ENCODE peak calls at places on chromosomes 3 and 15, in six cellular contexts. T is cardiac fibroblast, W is psoas muscle, X is pancreas, E is fibroblast of lung, I is HFF-Myc. G is an unnamed sample.

GRCh38 chr15:82051664-82052063 is 5.8 kb upstream of the MEX3B start:
- DNase-seq in W (no peak), X (no peak), T (peak), I (no peak), E (peak), G (no peak)

GRCh38 chr3:161913786-161914389 is 417.3 kb downstream of the OTOL1 start:
- DNase-seq in W (no peak), E (peak), X (no peak), T (peak), I (peak), G (no peak)

GRCh38 chr15:80977627-80978036 is 12.0 kb downstream of the MESD start:
- DNase-seq in X (peak), W (peak), I (no peak), E (no peak), T (peak), G (peak)

GRCh38 chr15:63553388-63553791 is 43.8 kb upstream of the FBXL22 start:
- DNase-seq in E (peak), X (peak), T (peak), W (no peak), I (peak), G (no peak)

GRCh38 chr3:150006774-150007173 is 36.1 kb upstream of the PFN2 start:
- DNase-seq in W (no peak), X (no peak), I (no peak), E (no peak), T (no peak), G (no peak)

GRCh38 chr3:64806668-64807067 is 118.9 kb upstream of the ADAMTS9 start:
- DNase-seq in I (no peak), E (no peak), T (no peak), X (no peak), W (no peak), G (no peak)

GRCh38 chr3:155243512-155243921 is 50.0 kb downstream of the STRIT1 start:
- DNase-seq in W (no peak), E (peak), T (no peak), X (no peak), I (no peak), G (no peak)

GRCh38 chr3:48716508-48716981 is 476 bp downstream of the IP6K2 start:
- DNase-seq in W (no peak), I (no peak), T (no peak), E (peak), X (peak), G (no peak)

GRCh38 chr3:126528419-126528799 is 4.5 kb downstream of the CHST13 start:
- DNase-seq in I (no peak), E (no peak), X (no peak), W (no peak), T (no peak), G (no peak)

GRCh38 chr3:125916376-125916978 is 52.5 kb upstream of the ROPN1B start:
- DNase-seq in T (peak), W (no peak), X (no peak), E (peak), I (peak), G (no peak)

GRCh38 chr3:111650378-111651275 is 55.5 kb upstream of the ZBED2 start:
- DNase-seq in T (no peak), I (no peak), W (no peak), X (no peak), E (no peak), G (no peak)

GRCh38 chr3:123300572-123300971 is 98.8 kb downstream of the SEC22A start:
- DNase-seq in T (no peak), E (no peak), X (no peak), I (no peak), W (no peak), G (peak)

GRCh38 chr3:157082305-157082981 is 77.5 kb downstream of the CCNL1 start:
- DNase-seq in T (no peak), I (no peak), E (peak), X (no peak), W (no peak), G (peak)

GRCh38 chr15:83559310-83559966 is 94.5 kb upstream of the ADAMTSL3 start:
- DNase-seq in X (peak), W (no peak), I (peak), T (peak), E (peak), G (peak)

GRCh38 chr15:68384451-68385239 is 47.3 kb downstream of the ITGA11 start:
- DNase-seq in T (peak), I (peak), W (peak), E (peak), X (no peak), G (no peak)

GRCh38 chr3:177646749-177647148 is 449.5 kb upstream of the TBL1XR1 start:
- DNase-seq in E (no peak), X (no peak), W (no peak), T (no peak), I (no peak), G (no peak)

GRCh38 chr3:98630416-98630815 is 37.0 kb upstream of the CPOX start:
- DNase-seq in E (no peak), T (no peak), W (no peak), X (no peak), I (no peak), G (no peak)

DNA sequence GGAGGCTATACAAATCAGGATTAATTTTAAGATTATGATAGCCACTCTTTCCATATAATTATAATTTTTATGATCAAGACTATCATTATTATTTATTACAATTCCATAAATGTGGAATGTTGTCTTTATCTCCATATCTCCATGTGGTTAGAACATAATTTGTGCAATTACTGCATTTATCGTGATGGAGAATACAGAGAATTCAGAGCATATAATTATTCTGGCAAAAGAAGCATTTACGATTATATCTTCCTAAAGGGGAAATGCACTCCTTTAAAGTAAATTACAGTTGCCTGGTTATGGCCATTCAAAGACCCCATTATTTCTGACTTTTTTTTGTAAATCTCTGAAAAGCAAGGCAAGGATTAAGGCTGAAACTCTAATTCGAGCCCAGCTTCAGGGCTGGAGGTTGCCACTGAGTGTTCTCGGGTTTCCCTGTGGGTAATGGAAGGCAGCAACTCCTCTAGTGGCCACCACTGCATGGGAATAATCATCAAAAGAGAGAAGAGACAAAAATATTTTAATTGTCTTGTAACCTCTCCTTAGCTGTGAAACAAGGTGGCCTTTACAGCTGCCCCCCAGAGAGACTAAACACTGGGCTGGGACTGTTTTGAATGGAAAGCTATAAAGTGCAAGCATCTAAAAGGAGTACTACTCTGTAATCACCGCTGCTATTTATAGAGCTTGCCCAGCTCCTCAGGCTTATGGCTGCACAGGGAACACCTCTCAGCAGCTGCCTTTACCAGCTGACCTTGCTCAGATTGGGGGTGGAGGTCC is 59.8 kb upstream of the PRTG start:
- DNase-seq in I (no peak), W (no peak), E (no peak), X (no peak), T (no peak), G (no peak)
- TF ChIP-seq CTCF in I (no peak), W (no peak), E (no peak), X (no peak), T (no peak), G (no peak)

DNA sequence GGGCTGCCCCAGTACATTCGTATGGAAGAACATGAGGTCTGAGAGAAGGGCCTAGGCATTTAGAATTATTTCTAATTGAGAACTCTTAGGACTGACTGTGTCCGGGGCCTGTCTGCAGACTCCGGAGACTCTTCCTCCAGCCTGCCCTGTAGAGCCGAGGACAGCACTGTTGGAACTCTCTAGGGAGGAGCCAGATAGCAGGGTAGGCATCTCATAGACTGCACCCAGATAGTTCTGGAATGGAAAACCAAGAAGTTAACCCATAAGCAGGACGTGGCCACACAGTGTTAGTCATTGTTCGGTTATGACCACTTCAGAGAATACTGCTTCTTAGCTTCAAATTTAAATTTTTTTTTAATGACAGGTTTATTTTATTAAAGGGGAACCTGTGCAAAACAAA is 59.5 kb downstream of the SNRK start:
- DNase-seq in W (no peak), X (no peak), E (peak), T (no peak), I (no peak), G (no peak)
- TF ChIP-seq CTCF in W (no peak), X (no peak), E (no peak), T (no peak), I (no peak), G (no peak)

GRCh38 chr15:28184166-28184565 is 85.1 kb upstream of the OCA2 start:
- DNase-seq in W (no peak), E (peak), I (no peak), X (no peak), T (no peak), G (no peak)

GRCh38 chr15:28182216-28182615 is 83.1 kb upstream of the OCA2 start:
- DNase-seq in X (peak), I (no peak), E (no peak), T (no peak), W (no peak), G (no peak)

GRCh38 chr15:28185148-28185895 is 86.2 kb upstream of the OCA2 start:
- DNase-seq in X (no peak), E (no peak), I (no peak), T (no peak), W (no peak), G (no peak)

GRCh38 chr15:28181386-28181785 is 82.3 kb upstream of the OCA2 start:
- DNase-seq in T (no peak), W (no peak), E (no peak), I (no peak), X (no peak), G (no peak)

DNA sequence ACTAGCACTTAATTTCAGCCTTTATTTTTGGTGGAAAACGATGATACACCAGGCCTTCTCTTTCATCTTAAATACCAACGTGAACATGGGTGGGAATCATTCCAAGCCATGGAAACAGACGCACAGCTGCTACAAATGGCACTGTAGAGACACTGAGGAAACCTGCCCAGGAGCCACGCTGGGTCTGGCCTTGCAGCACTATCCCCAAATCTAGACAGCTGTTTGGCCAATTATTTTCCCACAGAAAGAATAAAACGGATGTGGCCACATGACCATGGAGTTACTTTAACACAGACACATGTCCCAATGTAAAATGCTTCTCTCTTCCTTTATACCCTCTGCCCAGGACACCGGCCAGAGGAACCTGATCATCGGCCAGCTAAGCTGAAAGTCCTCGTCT is 83.6 kb upstream of the OCA2 start:
- DNase-seq in I (no peak), T (no peak), W (no peak), E (no peak), X (peak), G (no peak)
- TF ChIP-seq CTCF in I (no peak), T (no peak), W (no peak), E (no peak), X (no peak), G (no peak)

GRCh38 chr3:171644681-171645080 is 165.6 kb downstream of the PLD1 start:
- DNase-seq in W (no peak), T (no peak), E (no peak), X (no peak), I (no peak), G (no peak)

GRCh38 chr3:171646357-171647133 is 163.7 kb downstream of the PLD1 start:
- DNase-seq in I (peak), E (peak), X (no peak), W (no peak), T (peak), G (no peak)

GRCh38 chr3:171643033-171643432 is 167.2 kb downstream of the PLD1 start:
- DNase-seq in X (no peak), E (no peak), T (no peak), I (no peak), W (no peak), G (no peak)

DNA sequence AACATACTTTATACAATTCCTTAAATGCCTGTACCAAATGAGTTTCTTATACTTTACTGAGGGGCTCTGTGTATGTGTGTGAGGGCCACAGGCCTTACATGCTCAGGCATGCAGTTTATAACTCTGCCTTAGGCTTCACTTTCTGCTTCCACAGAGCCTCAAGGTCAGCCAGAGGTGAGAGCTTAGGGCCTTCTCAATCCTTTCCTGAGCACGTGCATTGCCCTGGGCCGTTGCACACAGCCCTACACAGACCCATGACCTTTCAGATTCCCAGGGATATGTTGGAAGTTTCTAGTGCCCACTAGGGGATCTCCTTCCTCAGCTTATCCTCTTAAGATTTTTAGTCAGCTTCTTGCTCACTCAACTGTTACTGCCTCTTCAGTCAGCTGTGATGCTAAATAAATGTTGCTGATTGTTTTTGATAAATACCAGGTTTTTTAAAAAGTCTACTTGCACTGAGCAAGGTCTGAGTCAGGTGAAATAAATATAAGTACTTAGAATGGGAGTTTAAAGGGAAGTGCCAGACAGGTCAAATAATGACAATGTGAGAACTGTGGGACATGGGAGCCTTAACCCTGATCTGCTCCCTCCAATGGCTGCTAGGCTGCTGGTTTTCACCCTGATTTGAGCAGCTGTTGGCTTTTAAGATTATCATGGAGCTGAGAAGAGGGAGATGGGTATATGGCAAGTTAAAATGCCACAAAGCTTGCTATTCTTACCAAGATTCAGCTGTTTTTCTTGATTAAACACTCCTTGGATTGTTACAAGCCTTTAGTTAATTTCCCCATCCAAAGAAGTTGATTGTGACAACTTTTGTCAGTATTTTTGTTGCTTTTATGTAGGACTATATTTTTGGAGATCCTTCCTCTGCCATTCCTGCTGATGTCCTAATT is 169.5 kb downstream of the PLD1 start:
- DNase-seq in X (no peak), T (peak), I (peak), E (peak), W (no peak), G (no peak)
- TF ChIP-seq CTCF in X (no peak), T (peak), I (peak), E (peak), W (no peak), G (no peak)

GRCh38 chr15:70099966-70100494 is 2.3 kb upstream of the TLE3 start:
- DNase-seq in X (no peak), T (no peak), W (no peak), I (no peak), E (peak), G (no peak)
- TF ChIP-seq CTCF in X (no peak), T (no peak), W (no peak), I (no peak), E (no peak), G (no peak)

DNA sequence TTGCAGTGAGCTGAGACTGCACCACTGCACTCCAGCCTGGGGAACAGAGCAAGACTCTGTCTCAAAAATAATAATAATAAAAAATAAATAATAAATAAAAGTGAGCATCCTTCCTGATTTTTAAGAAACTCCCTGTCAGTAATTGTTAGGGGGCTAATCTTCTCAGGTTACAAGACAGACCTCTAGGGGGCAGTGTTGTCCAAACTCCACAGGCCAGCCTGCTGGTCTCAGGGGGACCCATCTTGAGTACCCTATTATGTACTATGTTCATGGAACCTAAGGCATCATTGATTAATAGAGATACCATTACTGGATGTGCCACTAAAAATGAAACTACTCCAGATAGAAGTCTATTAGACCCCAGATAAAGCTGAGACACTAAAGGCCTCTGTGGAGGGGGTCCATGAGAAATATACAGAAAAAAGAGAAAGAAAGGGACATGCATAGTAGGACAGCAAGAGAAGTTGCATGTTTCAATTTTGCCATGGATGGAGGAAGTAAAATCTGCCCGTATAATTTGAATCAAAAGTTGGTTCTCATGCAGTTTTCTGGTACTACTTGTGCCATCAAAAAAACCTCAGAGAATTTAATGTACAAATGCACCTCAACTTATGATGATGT is 85.5 kb upstream of the CDV3 start:
- DNase-seq in E (peak), I (no peak), T (peak), X (no peak), W (no peak), G (no peak)
- TF ChIP-seq CTCF in E (peak), I (peak), T (peak), X (peak), W (peak), G (peak)

DNA sequence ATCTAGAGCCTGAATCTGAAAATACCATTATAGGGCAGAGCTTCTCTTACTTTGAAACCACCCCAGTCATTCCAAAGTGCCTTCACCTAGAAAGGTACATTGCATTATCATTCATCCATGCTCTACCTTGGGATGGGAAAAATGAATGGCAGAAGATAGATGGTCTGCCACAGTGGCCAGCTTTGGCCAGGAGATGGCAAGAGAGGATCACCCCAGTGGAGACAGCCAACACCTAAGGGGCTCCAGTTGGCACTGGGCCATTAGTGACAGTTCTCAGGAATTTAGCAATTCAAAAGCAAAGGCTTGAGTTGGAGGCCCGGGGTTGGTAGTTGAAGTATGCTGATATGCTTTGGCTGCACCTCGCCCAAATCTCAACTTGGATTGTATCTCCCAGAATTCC is 253.6 kb upstream of the MRPL3 start:
- DNase-seq in T (no peak), I (no peak), W (no peak), X (no peak), E (no peak), G (no peak)
- TF ChIP-seq CTCF in T (no peak), I (no peak), W (no peak), X (no peak), E (no peak), G (no peak)

DNA sequence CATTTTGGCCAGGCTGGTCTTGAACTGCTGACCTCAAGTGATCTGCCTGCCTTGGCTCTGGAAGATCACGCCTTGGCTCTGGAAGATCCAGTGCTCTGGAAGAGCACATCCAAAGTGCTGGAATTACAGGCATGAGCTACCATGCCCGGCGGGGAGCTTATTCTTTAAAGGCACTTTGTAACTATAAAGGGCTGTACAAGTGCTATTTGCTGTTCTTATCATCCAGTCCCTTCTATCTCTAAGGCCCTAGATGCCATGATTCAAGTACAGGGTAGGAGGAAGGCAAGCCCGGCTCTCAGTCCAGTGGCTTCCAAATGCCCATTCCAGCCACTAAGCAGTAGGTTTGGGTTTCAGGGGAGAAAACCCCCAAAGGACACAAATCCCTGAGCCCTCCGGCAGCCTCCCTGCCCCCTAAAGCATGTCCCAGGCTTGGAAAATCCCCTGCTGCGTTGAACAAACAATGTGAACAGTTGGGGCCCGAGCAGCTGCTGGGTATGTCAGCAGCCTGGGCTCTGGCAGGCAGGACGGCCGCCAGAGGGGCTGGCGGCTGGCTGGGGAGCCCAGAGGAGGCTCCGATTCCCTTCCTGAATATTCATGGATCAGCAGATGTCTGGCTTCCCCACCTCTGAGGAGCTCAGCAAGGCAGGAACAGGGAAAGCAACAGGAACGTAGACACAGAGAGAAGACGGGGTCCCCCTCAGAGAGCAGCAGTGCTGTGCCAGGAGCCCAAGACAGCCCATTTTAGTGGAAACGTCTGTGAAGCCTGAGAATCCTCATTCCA is 7.7 kb downstream of the IGDCC4 start:
- DNase-seq in W (peak), I (no peak), E (peak), X (peak), T (peak), G (no peak)
- TF ChIP-seq CTCF in W (peak), I (no peak), E (no peak), X (no peak), T (no peak), G (no peak)